ENCODE peak calls at places on chromosome 1, in seven cellular contexts. E, C, G, J, Q, K and O are unnamed samples. For H3K9me3, the result is how much of the 10 kb centered on the place peaks cover.

GRCh38 chr1:53878492-53879105 is 11.0 kb downstream of the YIPF1 start:
- DNase-seq in E (peak), C (peak), G (no peak), J (no peak), Q (no peak), K (no peak), O (no peak)

GRCh38 chr1:218585565-218586184 is 240.5 kb downstream of the TGFB2 start:
- DNase-seq in E (no peak), C (peak), G (no peak), J (no peak), Q (no peak), K (no peak), O (no peak)

GRCh38 chr1:218209351-218209861 is 75.7 kb upstream of the RRP15 start:
- DNase-seq in E (no peak), C (peak), G (no peak), J (no peak), Q (no peak), K (no peak), O (no peak)

GRCh38 chr1:166705376-166706289 is 133.6 kb upstream of the POGK start:
- DNase-seq in E (no peak), C (no peak), G (no peak), J (no peak), Q (no peak), K (no peak), O (no peak)

GRCh38 chr1:12143631-12144155 is 23.1 kb upstream of the TNFRSF1B start:
- DNase-seq in E (no peak), C (peak), G (peak), J (peak), Q (no peak), K (no peak), O (no peak)

GRCh38 chr1:181100015-181100905 is 11.8 kb downstream of the IER5 start:
- DNase-seq in E (no peak), C (no peak), G (no peak), J (no peak), Q (no peak), K (no peak), O (peak)

GRCh38 chr1:227541796-227542152 is 21.6 kb upstream of the ZNF678 start:
- DNase-seq in E (no peak), C (no peak), G (no peak), J (no peak), Q (no peak), K (no peak), O (no peak)

GRCh38 chr1:236862615-236863211 is 67.6 kb downstream of the MTR start:
- DNase-seq in E (no peak), C (no peak), G (no peak), J (no peak), Q (no peak), K (no peak), O (no peak)

GRCh38 chr1:34845131-34845901 is 14.2 kb downstream of the SMIM12 start:
- DNase-seq in E (no peak), C (no peak), G (no peak), J (no peak), Q (no peak), K (no peak), O (no peak)

GRCh38 chr1:64875606-64876005 is 90.7 kb downstream of the JAK1 start:
- DNase-seq in E (no peak), C (no peak), G (no peak), J (peak), Q (no peak), K (no peak), O (no peak)

GRCh38 chr1:207789792-207790787 is 38.2 kb downstream of the CD46 start:
- DNase-seq in E (no peak), C (no peak), G (no peak), J (no peak), Q (no peak), K (no peak), O (no peak)

GRCh38 chr1:92916899-92917298 is 44.4 kb downstream of the DIPK1A start:
- DNase-seq in E (no peak), C (no peak), G (no peak), J (no peak), Q (no peak), K (no peak), O (no peak)

GRCh38 chr1:210236840-210237409 is 4.3 kb downstream of the SERTAD4 start:
- DNase-seq in E (no peak), C (peak), G (peak), J (peak), Q (no peak), K (no peak), O (no peak)

GRCh38 chr1:247452447-247453039 is 5.4 kb downstream of the OR2B11 start:
- DNase-seq in E (no peak), C (no peak), G (no peak), J (no peak), Q (no peak), K (no peak), O (no peak)

GRCh38 chr1:217186664-217187063 is 444.2 kb downstream of the GPATCH2 start:
- DNase-seq in E (no peak), C (no peak), G (no peak), J (no peak), Q (no peak), K (no peak), O (no peak)

GRCh38 chr1:212684076-212684475 is 15.6 kb downstream of the BATF3 start:
- DNase-seq in E (no peak), C (no peak), G (no peak), J (no peak), Q (no peak), K (no peak), O (no peak)

GRCh38 chr1:110272045-110272444 is 61.9 kb downstream of the KCNC4 start:
- DNase-seq in E (no peak), C (no peak), G (no peak), J (no peak), Q (no peak), K (no peak), O (no peak)

GRCh38 chr1:225816643-225817538 is 7.0 kb downstream of the EPHX1 start:
- DNase-seq in E (no peak), C (peak), G (peak), J (peak), Q (no peak), K (no peak), O (no peak)

GRCh38 chr1:93689521-93690223 is 8.0 kb upstream of the BCAR3 start:
- DNase-seq in E (peak), C (no peak), G (no peak), J (no peak), Q (no peak), K (no peak), O (no peak)

GRCh38 chr1:83889707-83890106 is 109.2 kb downstream of the TTLL7 start:
- DNase-seq in E (no peak), C (peak), G (no peak), J (no peak), Q (no peak), K (no peak), O (no peak)

GRCh38 chr1:119516680-119517079 is 9.7 kb downstream of the HSD3B1 start:
- DNase-seq in E (no peak), C (no peak), G (no peak), J (no peak), Q (no peak), K (no peak), O (no peak)

GRCh38 chr1:37557402-37557801 is 662 bp downstream of the DNALI1 start:
- DNase-seq in E (no peak), C (no peak), G (no peak), J (no peak), Q (no peak), K (no peak), O (no peak)

GRCh38 chr1:30712583-30712982 is 10.8 kb downstream of the MATN1 start:
- DNase-seq in E (no peak), C (no peak), G (no peak), J (no peak), Q (no peak), K (no peak), O (no peak)

GRCh38 chr1:65412256-65412983 is 8.0 kb upstream of the LEPR start:
- DNase-seq in E (no peak), C (no peak), G (no peak), J (no peak), Q (no peak), K (no peak), O (no peak)

GRCh38 chr1:180988221-180988826 is 34.3 kb downstream of the STX6 start:
- DNase-seq in E (no peak), C (peak), G (no peak), J (no peak), Q (no peak), K (no peak), O (no peak)

GRCh38 chr1:150066838-150067183 is 765 bp upstream of the VPS45 start:
- DNase-seq in E (peak), C (no peak), G (no peak), J (peak), Q (peak), K (peak), O (peak)

GRCh38 chr1:82565146-82565545 is 764.4 kb downstream of the ADGRL2 start:
- DNase-seq in E (no peak), C (peak), G (no peak), J (no peak), Q (no peak), K (no peak), O (no peak)

GRCh38 chr1:85865183-85865582 is 156.9 kb upstream of the ZNHIT6 start:
- DNase-seq in E (no peak), C (peak), G (no peak), J (no peak), Q (no peak), K (no peak), O (no peak)

GRCh38 chr1:43329995-43330751 is 7.4 kb upstream of the MPL start:
- DNase-seq in E (no peak), C (peak), G (peak), J (peak), Q (no peak), K (no peak), O (no peak)

GRCh38 chr1:14626869-14627607 is 28.6 kb downstream of the KAZN start:
- DNase-seq in E (no peak), C (peak), G (no peak), J (peak), Q (no peak), K (no peak), O (no peak)

GRCh38 chr1:200877839-200878551 is 5.2 kb downstream of the GPR25 start:
- DNase-seq in E (no peak), C (no peak), G (no peak), J (no peak), Q (no peak), K (peak), O (no peak)

GRCh38 chr1:234727018-234727757 is 117.2 kb upstream of the IRF2BP2 start:
- DNase-seq in E (no peak), C (no peak), G (no peak), J (no peak), Q (no peak), K (peak), O (no peak)

GRCh38 chr1:36359911-36360310 is 25.8 kb downstream of the STK40 start:
- DNase-seq in E (no peak), C (no peak), G (no peak), J (no peak), Q (no peak), K (no peak), O (peak)

GRCh38 chr1:98051065-98051675 is 130.3 kb upstream of the DPYD start:
- DNase-seq in E (peak), C (peak), G (peak), J (peak), Q (peak), K (peak), O (peak)

GRCh38 chr1:170660874-170661645 is 2.9 kb upstream of the PRRX1 start:
- DNase-seq in E (no peak), C (peak), G (peak), J (no peak), Q (no peak), K (no peak), O (no peak)

GRCh38 chr1:47644216-47644581 is 206.4 kb downstream of the FOXD2 start:
- DNase-seq in E (no peak), C (peak), G (no peak), J (no peak), Q (no peak), K (no peak), O (no peak)

GRCh38 chr1:168786476-168787330 is 57.7 kb upstream of the DPT start:
- DNase-seq in E (no peak), C (no peak), G (no peak), J (no peak), Q (no peak), K (no peak), O (no peak)

GRCh38 chr1:200963076-200963475 is 60.4 kb downstream of the KIF21B start:
- DNase-seq in E (no peak), C (no peak), G (no peak), J (no peak), Q (no peak), K (no peak), O (no peak)

DNA sequence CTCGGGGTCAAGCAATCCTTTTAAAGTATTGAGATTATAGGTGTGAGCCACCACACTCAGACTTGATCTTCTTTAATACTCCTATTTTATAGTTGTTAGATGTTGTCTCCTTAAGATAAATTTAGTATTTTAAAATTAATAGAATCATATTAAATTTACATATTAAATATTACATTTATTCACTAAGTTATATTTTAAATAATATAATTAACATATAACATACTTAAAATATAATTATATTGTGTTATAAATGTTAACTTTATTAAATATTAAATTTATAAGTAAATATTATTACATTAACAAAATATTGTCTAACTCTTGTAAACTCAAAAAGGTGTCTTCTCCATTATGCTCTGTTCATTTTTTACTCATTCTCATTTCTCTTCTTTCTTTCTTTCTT is 675.9 kb upstream of the ADGRL4 start:
- DNase-seq in E (no peak), C (no peak), G (no peak), J (no peak), Q (no peak), K (no peak), O (no peak)
- H3K9me3 ChIP-seq in E (under half), C (under half), G (under half), J (under half), Q (under half), K (under half), O (under half)

GRCh38 chr1:62232885-62233284 is 38.2 kb downstream of the L1TD1 start:
- DNase-seq in E (no peak), C (no peak), G (no peak), J (no peak), Q (no peak), K (no peak), O (no peak)

GRCh38 chr1:62234709-62235108 is 40.1 kb downstream of the L1TD1 start:
- DNase-seq in E (no peak), C (no peak), G (no peak), J (no peak), Q (no peak), K (no peak), O (no peak)

GRCh38 chr1:62230724-62231123 is 36.1 kb downstream of the L1TD1 start:
- DNase-seq in E (no peak), C (peak), G (no peak), J (no peak), Q (no peak), K (no peak), O (no peak)

GRCh38 chr1:62235576-62235975 is 40.9 kb downstream of the L1TD1 start:
- DNase-seq in E (no peak), C (no peak), G (no peak), J (no peak), Q (no peak), K (no peak), O (no peak)

DNA sequence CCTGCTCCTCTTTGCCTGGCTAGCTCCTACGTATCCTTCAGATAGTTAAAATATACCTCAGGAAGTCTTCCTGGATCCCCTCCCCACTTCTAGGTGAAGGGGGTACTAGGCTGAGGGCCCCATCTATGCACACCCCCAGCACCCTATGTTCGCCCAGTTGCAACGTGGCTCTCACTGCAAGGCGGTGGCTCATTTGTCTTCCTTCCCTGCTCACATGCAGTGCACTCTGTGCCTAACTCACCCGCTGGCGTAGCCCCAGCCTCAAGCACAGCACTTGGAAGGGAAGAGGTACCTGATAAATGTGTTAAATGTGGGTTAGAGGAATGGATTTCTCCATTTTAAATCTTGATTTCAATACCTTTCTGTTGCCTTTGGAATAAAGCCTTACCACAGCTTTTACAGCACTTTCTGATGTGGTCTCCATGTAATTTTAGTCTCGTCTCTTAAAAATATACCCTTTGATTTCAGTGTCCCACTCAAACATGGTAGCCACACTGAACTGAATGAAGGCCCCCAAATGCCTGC is 39.3 kb downstream of the L1TD1 start:
- DNase-seq in E (no peak), C (no peak), G (no peak), J (no peak), Q (no peak), K (no peak), O (no peak)
- H3K27ac ChIP-seq in E (no peak), C (no peak), G (no peak), J (no peak), Q (no peak), K (no peak), O (no peak)

GRCh38 chr1:2998503-2999100 is 22.7 kb upstream of the ACTRT2 start:
- DNase-seq in E (no peak), C (no peak), G (no peak), J (peak), Q (no peak), K (no peak), O (no peak)
- H3K9me3 ChIP-seq in E (under half), C (under half), G (under half), J (under half), Q (under half), K (under half), O (under half)

GRCh38 chr1:919271-919872 is 4.4 kb upstream of the SAMD11 start:
- DNase-seq in E (no peak), C (no peak), G (no peak), J (no peak), Q (no peak), K (no peak), O (no peak)

GRCh38 chr1:923131-923990 is at the start of gene SAMD11:
- DNase-seq in E (peak), C (peak), G (peak), J (peak), Q (peak), K (no peak), O (no peak)

GRCh38 chr1:920008-920407 is 3.7 kb upstream of the SAMD11 start:
- DNase-seq in E (no peak), C (no peak), G (no peak), J (no peak), Q (no peak), K (no peak), O (no peak)

GRCh38 chr1:920506-920905 is 3.2 kb upstream of the SAMD11 start:
- DNase-seq in E (no peak), C (no peak), G (no peak), J (no peak), Q (no peak), K (no peak), O (no peak)

GRCh38 chr1:921011-921837 is 2.5 kb upstream of the SAMD11 start:
- DNase-seq in E (peak), C (peak), G (peak), J (peak), Q (no peak), K (no peak), O (no peak)
- H3K27ac ChIP-seq in E (no peak), C (no peak), G (no peak), J (no peak), Q (no peak), K (no peak), O (no peak)

GRCh38 chr1:5858844-5859407 is 133.3 kb downstream of the NPHP4 start:
- DNase-seq in E (no peak), C (no peak), G (no peak), J (no peak), Q (no peak), K (no peak), O (no peak)

GRCh38 chr1:5859766-5860165 is 132.5 kb downstream of the NPHP4 start:
- DNase-seq in E (no peak), C (no peak), G (no peak), J (no peak), Q (no peak), K (no peak), O (no peak)

GRCh38 chr1:5862051-5862825 is 130.0 kb downstream of the NPHP4 start:
- DNase-seq in E (no peak), C (no peak), G (no peak), J (no peak), Q (no peak), K (no peak), O (no peak)

GRCh38 chr1:5858246-5858645 is 134.0 kb downstream of the NPHP4 start:
- DNase-seq in E (no peak), C (no peak), G (no peak), J (no peak), Q (no peak), K (no peak), O (no peak)

DNA sequence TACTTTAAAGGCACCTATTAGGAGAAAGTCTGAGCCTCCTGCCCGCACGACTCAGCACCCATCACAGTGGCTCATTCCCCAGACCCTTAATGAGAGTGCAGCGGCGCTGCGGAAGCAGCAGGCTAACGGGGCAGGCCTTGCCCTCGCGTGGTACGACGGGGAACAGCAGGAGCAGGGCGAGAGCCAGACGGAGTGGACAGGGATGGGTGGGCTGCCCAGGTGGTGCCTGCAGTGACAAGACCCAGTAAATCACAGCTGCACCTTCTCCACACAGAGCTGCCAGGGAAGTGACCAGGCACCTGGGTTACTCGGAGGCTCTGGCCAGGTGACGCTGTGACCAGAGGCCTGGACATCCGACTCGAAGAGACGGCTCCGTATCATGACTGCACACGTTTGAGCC is 131.9 kb downstream of the NPHP4 start:
- DNase-seq in E (no peak), C (no peak), G (no peak), J (no peak), Q (no peak), K (no peak), O (no peak)
- H3K9me3 ChIP-seq in E (under half), C (under half), G (under half), J (under half), Q (under half), K (under half), O (under half)

DNA sequence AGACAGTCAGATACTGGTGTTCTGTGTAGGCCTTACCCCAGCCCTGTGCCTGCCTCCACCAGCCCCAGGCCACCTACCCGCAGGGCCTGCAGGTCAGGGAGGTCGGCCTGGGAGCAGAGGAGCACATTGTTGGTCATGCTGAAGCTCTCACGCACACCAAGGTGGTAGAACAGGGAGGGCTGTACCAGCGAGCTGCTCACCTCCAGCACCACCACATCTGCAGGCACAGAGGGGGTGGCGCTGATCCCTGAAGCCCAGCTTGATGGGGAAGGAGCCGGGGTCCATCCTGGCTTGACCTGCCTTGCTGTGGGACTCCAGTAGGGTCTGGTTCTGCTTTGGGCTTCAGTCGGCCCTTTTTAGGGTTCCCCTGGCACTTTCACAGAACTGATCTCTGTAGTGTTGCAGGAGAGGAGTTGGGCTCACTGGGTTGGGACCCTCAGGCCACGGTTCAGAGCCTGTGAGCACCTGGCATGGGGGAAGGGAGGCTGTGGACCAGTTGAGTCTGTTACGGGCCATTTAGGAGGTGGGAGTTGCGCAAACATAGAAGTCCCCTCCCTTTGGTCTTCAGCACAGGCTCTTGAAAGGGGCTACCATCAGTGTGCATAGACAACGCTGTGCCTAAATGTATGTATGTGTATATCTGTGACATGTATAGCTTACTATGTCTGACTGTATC is 1.9 kb downstream of the MAP3K6 start:
- DNase-seq in E (no peak), C (no peak), G (no peak), J (no peak), Q (no peak), K (no peak), O (no peak)
- H3K27ac ChIP-seq in E (no peak), C (no peak), G (peak), J (peak), Q (no peak), K (no peak), O (no peak)